ENCODE peak calls at places on chromosomes 6 and 20, in four cellular contexts. L is GM12878, W is HepG2, F is K562. K is an unnamed sample.

GRCh38 chr20:24868959-24869358 is 80.1 kb upstream of the CST7 start:
- DNase-seq in W (no peak), L (no peak), F (no peak), K (no peak)

GRCh38 chr20:31968299-31969126 is 562 bp downstream of the XKR7 start:
- DNase-seq in F (peak; percentile 91), L (no peak), W (peak; percentile 64), K (peak; percentile 95)

GRCh38 chr6:137451926-137452325 is 42.3 kb downstream of the OLIG3 start:
- DNase-seq in L (no peak), W (no peak), F (no peak), K (no peak)

GRCh38 chr6:113122060-113122459 is 735.1 kb upstream of the MARCKS start:
- DNase-seq in W (peak; percentile 25), F (no peak), L (no peak), K (peak; percentile 21)

GRCh38 chr20:24993337-24994185 is 1.0 kb upstream of the APMAP start:
- DNase-seq in L (no peak), W (peak; percentile 57), F (peak; percentile 6), K (no peak)

GRCh38 chr6:20620043-20620442 is 85.8 kb downstream of the CDKAL1 start:
- DNase-seq in L (no peak), W (no peak), F (no peak), K (no peak)

GRCh38 chr20:4167261-4168004 is 152.1 kb upstream of the RNF24 start:
- DNase-seq in W (peak; percentile 95), L (no peak), F (no peak), K (peak; percentile 48)

GRCh38 chr6:26197736-26198625 is 110.8 kb downstream of the HFE start:
- DNase-seq in W (peak; percentile 62), L (no peak), F (no peak), K (no peak)

GRCh38 chr6:17013701-17014100 is 88.1 kb upstream of the STMND1 start:
- DNase-seq in W (no peak), L (no peak), F (no peak), K (no peak)

GRCh38 chr6:44052419-44053011 is 74.7 kb downstream of the MRPL14 start:
- DNase-seq in F (peak; percentile 82), W (no peak), L (no peak), K (peak; percentile 60)

GRCh38 chr6:10730254-10730653 is 7.4 kb downstream of the TMEM14C start:
- DNase-seq in F (no peak), W (no peak), L (no peak), K (no peak)
- TF ChIP-seq NR2C2 in F (no peak), W (no peak), L (no peak), K (no peak)

DNA sequence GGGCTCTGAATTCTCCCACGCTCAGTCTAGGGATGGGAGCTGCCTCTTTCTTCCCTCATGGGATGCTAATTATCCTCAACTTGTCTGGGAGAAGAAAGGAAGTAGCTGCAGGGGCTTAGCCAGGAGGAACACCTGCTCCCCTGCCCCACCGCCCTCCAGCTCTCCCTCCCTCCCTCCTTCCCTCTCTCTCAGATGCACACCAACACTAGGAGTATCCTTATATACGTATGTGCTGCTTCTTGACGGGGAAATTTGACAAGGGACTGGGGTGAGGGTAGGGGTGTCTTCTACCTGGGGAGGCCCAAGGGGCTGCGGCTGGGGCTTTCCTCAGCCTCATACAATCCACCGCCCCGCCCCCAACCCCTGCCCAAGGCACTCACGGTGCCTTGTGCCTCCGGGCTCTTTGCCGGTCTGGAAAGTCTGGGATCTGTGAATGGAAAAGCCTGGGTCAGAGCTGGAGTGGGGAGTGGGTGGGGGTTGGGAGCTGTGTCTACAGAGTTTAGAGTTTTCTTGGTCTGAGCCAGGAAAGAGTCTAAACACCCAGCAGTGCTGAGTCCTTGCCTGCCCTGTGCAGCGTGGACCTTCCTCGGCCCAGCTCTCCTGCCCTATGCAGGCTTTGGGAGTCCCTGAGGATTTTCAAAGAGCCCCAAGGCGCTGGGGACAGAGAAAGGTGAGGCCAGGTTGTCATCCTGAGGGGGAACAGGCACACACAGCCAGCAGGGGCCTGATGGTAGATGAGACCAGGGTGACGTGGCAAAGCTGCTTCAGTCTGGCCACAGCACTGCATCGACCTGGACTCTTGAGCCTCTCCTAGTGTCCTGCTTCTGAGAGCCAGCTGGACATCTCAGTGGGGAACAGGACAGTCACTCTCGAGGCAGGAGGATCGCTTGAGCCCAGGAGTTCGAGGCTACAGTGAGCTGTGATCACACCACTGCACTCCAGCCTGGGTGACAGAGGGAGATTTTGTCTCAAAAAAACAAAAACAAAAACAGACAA is 29.3 kb upstream of the EMILIN3 start:
- DNase-seq in L (no peak), W (peak; percentile 76), F (no peak), K (no peak)
- TF ChIP-seq NR2C2 in L (no peak), W (no peak), F (no peak), K (no peak)

DNA sequence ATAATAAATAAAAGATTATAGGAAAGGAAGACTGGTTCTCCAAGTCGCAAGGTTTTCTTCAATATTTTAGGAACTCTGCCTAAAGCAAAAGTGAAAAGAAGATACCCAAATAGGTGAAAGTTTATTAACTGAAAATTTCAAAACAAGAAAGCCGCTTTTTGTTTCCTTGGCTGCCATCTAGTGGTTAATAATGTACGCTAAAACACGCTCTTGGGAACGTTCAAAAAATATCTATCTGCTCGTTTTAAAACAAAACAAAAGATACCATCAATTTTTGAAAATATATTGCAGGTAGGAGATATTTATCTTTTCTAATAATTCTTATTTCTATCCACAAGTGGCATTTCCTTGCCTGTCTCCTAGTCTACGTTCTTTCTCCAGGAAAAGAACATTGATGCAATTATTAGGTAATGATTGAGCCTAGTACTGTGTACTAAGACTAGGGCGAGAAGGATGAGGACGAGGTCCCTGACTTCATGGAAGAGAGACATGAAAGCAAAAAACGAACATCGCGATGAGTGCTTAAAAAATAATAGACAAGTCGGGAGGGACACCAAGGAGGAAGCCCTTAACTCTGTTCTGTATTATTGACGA is 97.2 kb downstream of the SPTLC3 start:
- DNase-seq in F (peak; percentile 3), L (no peak), W (peak; percentile 62), K (no peak)
- TF ChIP-seq NR2C2 in F (no peak), L (no peak), W (no peak), K (no peak)

GRCh38 chr6:85673198-85674139 is 30.8 kb upstream of the SYNCRIP start:
- DNase-seq in L (no peak), W (no peak), F (no peak), K (no peak)

GRCh38 chr6:85669735-85670194 is 27.1 kb upstream of the SYNCRIP start:
- DNase-seq in F (no peak), W (no peak), L (peak; percentile 89), K (no peak)

GRCh38 chr6:85672050-85672449 is 29.4 kb upstream of the SYNCRIP start:
- DNase-seq in F (no peak), W (no peak), L (no peak), K (no peak)

GRCh38 chr6:85672623-85673022 is 29.9 kb upstream of the SYNCRIP start:
- DNase-seq in F (no peak), W (no peak), L (no peak), K (no peak)

DNA sequence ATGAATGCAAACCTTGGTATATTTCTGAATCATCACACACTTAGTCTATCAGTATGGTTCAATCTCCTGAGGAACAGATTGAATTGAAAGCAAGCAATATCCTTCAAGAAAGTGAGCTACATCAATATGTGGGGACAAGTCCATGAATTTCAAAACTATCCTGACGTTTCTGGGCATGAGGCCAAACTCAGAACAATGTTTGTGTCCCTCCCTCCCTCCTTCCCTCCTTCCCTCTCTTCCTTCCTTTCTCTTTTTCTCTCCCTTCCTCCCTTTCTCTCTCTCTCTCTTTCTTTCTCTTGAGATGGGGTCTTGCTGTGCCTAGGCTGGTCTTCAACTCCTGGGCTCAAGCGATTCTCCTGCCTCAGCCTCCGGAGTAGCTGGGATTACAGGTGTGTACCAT is 27.9 kb upstream of the SYNCRIP start:
- DNase-seq in F (no peak), W (no peak), L (no peak), K (no peak)
- TF ChIP-seq NR2C2 in F (no peak), W (no peak), L (no peak), K (no peak)

GRCh38 chr6:53178837-53179432 is 30.3 kb upstream of the GCM1 start:
- DNase-seq in L (no peak), W (no peak), F (no peak), K (no peak)
- TF ChIP-seq NR2C2 in L (no peak), W (no peak), F (no peak), K (no peak)

GRCh38 chr6:24307881-24308280 is 50.0 kb downstream of the DCDC2 start:
- DNase-seq in W (no peak), F (no peak), L (no peak), K (no peak)
- TF ChIP-seq NR2C2 in W (no peak), F (no peak), L (no peak), K (no peak)

GRCh38 chr6:170286934-170287265 is 4.0 kb downstream of the DLL1 start:
- DNase-seq in L (no peak), F (no peak), W (no peak), K (no peak)
- TF ChIP-seq NR2C2 in L (no peak), F (no peak), W (no peak), K (no peak)

GRCh38 chr20:62843656-62844055 is 18.0 kb downstream of the TCFL5 start:
- DNase-seq in F (no peak), W (no peak), L (no peak), K (no peak)
- TF ChIP-seq NR2C2 in F (no peak), W (no peak), L (no peak), K (no peak)

DNA sequence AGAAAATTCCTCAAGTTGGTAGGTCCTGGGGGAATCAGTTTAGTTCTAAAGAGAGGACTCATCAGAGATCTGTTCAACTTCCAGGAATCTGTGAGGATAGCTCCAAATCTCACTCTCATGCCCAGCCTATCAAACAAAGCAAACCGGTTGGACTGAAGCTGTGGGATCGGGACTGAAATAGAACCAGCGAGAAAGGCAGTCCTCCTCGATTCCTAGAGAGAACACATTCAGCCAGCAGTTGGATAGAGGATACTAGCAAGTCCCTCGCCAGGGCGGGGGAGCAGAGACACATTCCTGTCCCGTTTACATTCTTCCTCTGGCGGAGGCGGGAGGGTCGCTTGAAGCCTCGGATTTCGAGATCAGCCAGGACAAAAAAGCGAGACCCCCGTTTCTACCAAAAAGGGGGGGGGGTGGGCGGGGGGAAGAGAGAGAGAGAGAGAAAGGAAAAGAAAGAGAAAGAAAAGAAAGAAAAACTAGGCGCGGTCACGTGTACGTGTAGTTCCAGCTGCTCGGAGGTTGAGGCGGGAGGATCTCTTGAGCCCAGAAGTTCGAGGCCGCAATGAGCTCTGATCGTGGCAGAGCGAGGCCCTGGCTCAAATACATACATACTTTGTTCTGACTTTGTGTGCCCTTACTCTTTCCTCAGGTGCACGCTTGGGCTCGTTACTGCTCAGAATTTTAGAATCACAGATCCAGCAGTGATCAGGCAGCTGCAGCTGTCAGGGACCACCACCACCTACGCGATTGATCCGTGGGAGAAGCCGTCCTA is 19.5 kb downstream of the ZNF311 start:
- DNase-seq in W (peak; percentile 97), F (no peak), L (no peak), K (peak; percentile 87)
- TF ChIP-seq NR2C2 in W (peak; percentile 47), F (no peak), L (no peak), K (no peak)

DNA sequence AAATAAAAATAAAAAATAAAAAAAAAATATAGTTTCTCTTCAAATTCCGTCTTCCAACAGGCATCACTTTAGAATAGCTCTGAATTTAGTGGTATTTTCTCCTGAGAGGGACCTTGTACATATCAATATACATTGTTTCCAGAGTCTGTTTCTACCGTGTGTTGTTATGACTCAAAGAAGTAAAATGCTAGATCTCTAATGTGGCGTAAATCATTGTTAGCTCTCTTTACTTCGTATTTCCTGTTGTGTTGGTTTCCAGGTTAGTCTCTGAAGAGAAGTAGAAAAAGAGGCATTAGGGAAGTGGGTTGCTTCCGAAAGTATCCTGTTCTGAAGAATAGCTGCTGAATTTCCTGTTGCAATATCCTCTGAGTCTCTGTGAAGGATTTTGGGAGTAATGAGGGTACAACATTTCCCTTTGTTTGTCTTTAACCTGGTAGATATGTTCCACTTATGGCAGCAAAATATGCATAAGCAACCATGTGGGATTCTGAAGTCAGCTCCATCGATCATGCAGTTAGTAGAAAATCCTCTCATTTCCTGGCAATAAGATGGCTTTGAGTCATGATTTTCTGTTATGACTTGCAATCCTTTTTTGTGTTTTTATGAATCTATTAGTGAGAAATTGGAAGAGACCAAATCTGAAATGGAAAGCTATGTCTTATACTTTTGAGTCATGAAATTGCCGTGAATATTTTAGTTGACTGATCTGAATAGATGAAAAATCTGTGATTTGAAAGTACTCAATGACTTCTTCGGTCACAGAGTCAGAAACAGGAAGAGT is 42.0 kb upstream of the MCHR2 start:
- DNase-seq in F (no peak), W (no peak), L (no peak), K (no peak)
- TF ChIP-seq NR2C2 in F (no peak), W (no peak), L (no peak), K (no peak)